ENCODE peak calls at places on chromosome 9, in nine cellular contexts. J, E, N, R, M, O, A, P and T are unnamed samples.

GRCh38 chr9:136735812-136736480 is 6.8 kb downstream of the LCN10 start:
- DNase-seq in R (no peak), O (no peak), P (no peak), A (no peak), N (no peak), E (no peak), M (no peak), J (no peak), T (no peak)

GRCh38 chr9:136848393-136849037 is 694 bp upstream of the PHPT1 start:
- DNase-seq in R (no peak), P (peak; percentile 85), O (no peak), N (peak; percentile 31), M (peak; percentile 75), J (no peak), A (no peak), E (no peak), T (no peak)

GRCh38 chr9:113597390-113598241 is 134.1 kb downstream of the RGS3 start:
- DNase-seq in N (no peak), A (no peak), E (no peak), P (no peak), M (peak; percentile 35), J (no peak), R (no peak), O (no peak), T (no peak)

GRCh38 chr9:92911496-92912475 is 33.9 kb upstream of the ZNF484 start:
- DNase-seq in A (no peak), N (peak; percentile 31), J (no peak), E (no peak), R (no peak), O (no peak), M (no peak), P (no peak), T (no peak)

GRCh38 chr9:5617749-5618148 is 11.2 kb upstream of the RIC1 start:
- DNase-seq in M (no peak), J (no peak), N (no peak), A (no peak), P (no peak), O (no peak), E (no peak), R (no peak), T (no peak)

GRCh38 chr9:93315118-93315517 is 131.2 kb downstream of the WNK2 start:
- DNase-seq in M (no peak), E (no peak), A (no peak), O (no peak), R (no peak), J (no peak), N (no peak), P (no peak), T (no peak)

GRCh38 chr9:132584616-132585560 is 2.5 kb downstream of the BARHL1 start:
- DNase-seq in A (no peak), J (no peak), N (peak; percentile 4), R (no peak), O (no peak), P (no peak), M (no peak), E (peak; percentile 3), T (no peak)

GRCh38 chr9:126591922-126592321 is 21.8 kb upstream of the LMX1B start:
- DNase-seq in A (no peak), R (no peak), E (no peak), N (no peak), O (no peak), P (no peak), M (no peak), J (no peak), T (no peak)

GRCh38 chr9:131418143-131419028 is 24.5 kb downstream of the PRRC2B start:
- DNase-seq in N (no peak), O (no peak), P (no peak), R (no peak), A (no peak), J (peak; percentile 66), M (no peak), E (no peak), T (no peak)

GRCh38 chr9:122103985-122104384 is 10.9 kb upstream of the TTLL11 start:
- DNase-seq in R (no peak), P (no peak), A (no peak), J (no peak), M (no peak), O (no peak), E (no peak), N (no peak), T (no peak)

GRCh38 chr9:137159105-137160053 is 10.5 kb downstream of the LRRC26 start:
- DNase-seq in A (no peak), R (no peak), E (no peak), J (no peak), N (no peak), P (no peak), M (no peak), O (no peak), T (no peak)

GRCh38 chr9:112249277-112249676 is 74.2 kb upstream of the SUSD1 start:
- DNase-seq in O (no peak), A (peak; percentile 29), R (no peak), E (peak; percentile 29), P (no peak), N (peak; percentile 62), M (no peak), J (no peak), T (no peak)

GRCh38 chr9:90770927-90771326 is 30.7 kb upstream of the SYK start:
- DNase-seq in N (peak; percentile 5), P (no peak), E (no peak), R (no peak), J (no peak), O (no peak), M (no peak), A (no peak), T (no peak)

GRCh38 chr9:90775657-90776056 is 26.0 kb upstream of the SYK start:
- DNase-seq in J (no peak), A (no peak), M (no peak), R (no peak), N (no peak), E (no peak), O (no peak), P (no peak), T (no peak)

GRCh38 chr9:90772381-90772780 is 29.2 kb upstream of the SYK start:
- DNase-seq in A (no peak), N (no peak), M (no peak), J (no peak), O (no peak), P (no peak), R (no peak), E (no peak), T (no peak)

GRCh38 chr9:90773593-90773992 is 28.0 kb upstream of the SYK start:
- DNase-seq in M (no peak), P (peak; percentile 47), O (no peak), N (peak; percentile 32), E (no peak), A (no peak), J (no peak), R (no peak), T (no peak)

DNA sequence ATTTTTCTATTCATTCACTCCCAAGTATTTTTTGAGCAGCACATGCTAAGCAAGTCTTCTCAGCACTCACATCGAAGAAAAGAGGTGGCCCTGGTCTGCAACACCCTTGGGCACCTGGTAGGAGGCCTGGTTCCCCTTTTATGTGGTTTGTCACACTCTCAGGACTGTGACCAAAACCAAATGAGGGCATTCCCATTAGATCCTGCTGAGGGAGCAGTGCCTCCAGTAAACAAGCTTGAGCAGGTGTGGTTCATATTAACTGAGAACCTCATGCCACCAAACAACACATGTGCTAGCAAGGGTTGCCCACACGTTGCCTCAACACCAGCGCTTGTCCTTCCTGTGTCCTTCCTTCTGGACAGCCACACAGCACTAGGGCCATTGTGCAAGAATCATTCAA is 26.9 kb upstream of the SYK start:
- DNase-seq in N (peak; percentile 4), R (no peak), P (no peak), O (no peak), A (no peak), E (no peak), M (no peak), J (no peak), T (no peak)
- H3K4me3 ChIP-seq in N (no peak overlapping the region), R (no peak overlapping the region), P (no peak overlapping the region), O (no peak overlapping the region), A (no peak overlapping the region), E (no peak overlapping the region), M (no peak overlapping the region), J (no peak overlapping the region), T (no peak overlapping the region)

DNA sequence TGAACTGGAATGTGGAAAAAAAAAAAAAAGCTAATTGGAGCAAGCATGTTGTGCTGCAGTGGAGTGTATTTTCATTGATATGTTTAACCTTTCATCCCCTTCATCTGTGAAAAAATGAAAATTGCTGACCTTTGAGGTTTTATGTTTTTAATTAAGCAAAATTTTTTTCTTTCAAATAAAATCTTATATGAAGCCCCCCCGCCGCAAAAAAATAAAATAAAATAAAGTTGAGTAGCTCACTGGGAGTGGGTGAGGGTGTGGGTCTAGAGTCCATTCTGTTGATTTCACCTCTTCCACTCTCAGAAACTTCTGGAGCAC is 43.3 kb downstream of the TEK start:
- DNase-seq in A (no peak), R (no peak), P (no peak), O (no peak), N (no peak), M (no peak), E (no peak), J (no peak), T (no peak)
- TF ChIP-seq CTCF in A (no peak), R (no peak), P (no peak), O (no peak), N (no peak), M (no peak), E (no peak), J (no peak), T (no peak)

DNA sequence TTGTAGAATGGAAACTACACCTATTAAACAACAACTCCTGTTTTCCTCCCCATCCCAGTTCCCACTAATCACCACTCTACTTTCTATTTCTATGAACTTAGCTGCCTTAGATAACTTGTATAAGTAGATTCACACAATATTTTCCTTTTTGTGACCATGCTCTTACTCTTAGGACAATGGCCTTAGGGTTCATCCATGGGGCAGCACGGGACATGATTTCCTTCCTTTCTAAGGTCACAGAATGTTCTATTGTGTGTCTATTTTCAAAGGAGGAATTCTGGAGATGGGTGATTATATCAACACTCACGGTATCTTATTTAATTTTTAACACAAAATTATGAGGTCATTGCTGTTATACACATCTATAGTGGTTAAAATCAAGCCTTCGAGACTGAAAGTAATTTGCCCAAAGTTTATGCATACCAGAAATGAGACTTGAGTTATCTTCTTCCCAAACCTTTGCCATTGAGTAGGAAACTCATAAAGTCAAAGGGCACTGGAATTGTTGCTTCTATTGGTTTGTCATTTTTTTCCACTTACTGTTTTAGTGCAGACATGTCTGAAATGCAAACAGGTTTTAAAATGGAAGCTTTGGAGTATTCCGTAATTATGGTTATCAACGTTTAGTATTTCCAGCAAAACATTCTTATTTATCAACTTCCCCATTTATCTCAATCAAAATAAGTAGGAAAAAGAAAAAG is 23.6 kb downstream of the CTSL start:
- DNase-seq in A (no peak), P (no peak), N (no peak), O (no peak), M (no peak), R (no peak), E (no peak), J (no peak), T (no peak)
- H3K4me3 ChIP-seq in A (no peak overlapping the region), P (no peak overlapping the region), N (no peak overlapping the region), O (no peak overlapping the region), M (no peak overlapping the region), R (no peak overlapping the region), E (no peak overlapping the region), J (no peak overlapping the region), T (no peak overlapping the region)

DNA sequence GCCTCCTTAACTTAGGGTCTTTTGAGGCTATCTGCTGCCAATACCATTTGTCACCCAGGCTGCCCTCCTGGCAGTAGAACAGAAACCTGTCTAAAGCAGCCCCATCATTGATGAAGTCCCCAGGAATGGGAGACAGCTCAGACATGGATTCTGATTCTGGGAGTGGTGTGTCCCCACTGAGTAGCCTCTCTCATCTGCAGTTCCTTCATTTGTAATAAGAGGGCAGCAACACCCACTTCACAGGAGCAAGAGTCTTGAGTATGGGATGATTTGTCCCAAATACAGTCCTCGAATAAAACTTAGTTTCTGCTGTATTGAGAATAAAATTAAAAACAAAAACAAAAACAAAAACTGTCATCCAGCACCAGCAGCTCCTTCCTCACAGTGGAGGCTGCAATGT is 167.6 kb downstream of the ASTN2 start:
- DNase-seq in E (no peak), O (no peak), A (no peak), N (no peak), J (no peak), M (no peak), R (no peak), P (peak; percentile 38), T (no peak)
- TF ChIP-seq CTCF in E (no peak), O (no peak), A (peak; percentile 7), N (peak; percentile 11), J (no peak), M (no peak), R (peak; percentile 18), P (no peak), T (peak; percentile 46)